ENCODE peak calls at places on chromosomes 3 and 15, in nine cellular contexts. P is fibroblast of lung, F is IMR-90, K is endodermal cell, S is MM.1S, A is HepG2, R is NT2/D1, D is Karpas-422, W is endothelial cell of umbilical vein. U is an unnamed sample. For H3K36me3 and H3K4me1, the result is how much of the 10 kb centered on the place peaks cover.

GRCh38 chr3:79380581-79380980 is 387.2 kb downstream of the ROBO1 start:
- DNase-seq in P (peak), F (peak), K (no peak), S (no peak), A (no peak), R (no peak), D (no peak), W (no peak), U (no peak)

GRCh38 chr3:2098398-2099027 is at the start of gene CNTN4:
- DNase-seq in P (no peak), F (no peak), K (peak), S (peak), A (peak), R (peak), D (no peak), W (no peak), U (peak)

GRCh38 chr15:35740761-35741160 is 194.8 kb upstream of the DPH6 start:
- DNase-seq in P (peak), F (peak), K (no peak), S (no peak), A (no peak), R (no peak), D (no peak), W (peak), U (peak)

GRCh38 chr3:137347132-137347531 is 389.3 kb downstream of the IL20RB start:
- DNase-seq in P (no peak), F (no peak), K (peak), S (no peak), A (no peak), R (no peak), D (no peak), W (no peak), U (no peak)

GRCh38 chr3:184757010-184757651 is 45.3 kb upstream of the MAGEF1 start:
- DNase-seq in P (peak), F (peak), K (peak), S (peak), A (no peak), R (no peak), D (peak), W (peak), U (peak)

GRCh38 chr3:111903067-111903511 is 44.0 kb downstream of the PHLDB2 start:
- DNase-seq in P (peak), F (peak), K (no peak), S (no peak), A (no peak), R (no peak), D (no peak), W (peak), U (peak)

GRCh38 chr15:63941698-63942465 is 104.4 kb downstream of the DAPK2 start:
- DNase-seq in P (no peak), F (no peak), K (no peak), S (no peak), A (no peak), R (no peak), D (no peak), W (no peak), U (no peak)

GRCh38 chr3:48938156-48938555 is 19.5 kb downstream of the ARIH2 start:
- DNase-seq in P (peak), F (peak), K (no peak), S (no peak), A (peak), R (no peak), D (no peak), W (no peak), U (peak)

GRCh38 chr3:78734048-78734637 is 1033.7 kb downstream of the ROBO1 start:
- DNase-seq in P (peak), F (peak), K (no peak), S (no peak), A (no peak), R (no peak), D (no peak), W (no peak), U (peak)

GRCh38 chr3:102451556-102451955 is 16.7 kb downstream of the ZPLD1 start:
- DNase-seq in P (no peak), F (no peak), K (no peak), S (no peak), A (no peak), R (no peak), D (no peak), W (no peak), U (no peak)

GRCh38 chr3:182092662-182093262 is 381.0 kb downstream of the SOX2 start:
- DNase-seq in P (peak), F (no peak), K (peak), S (no peak), A (no peak), R (peak), D (peak), W (no peak), U (no peak)

GRCh38 chr3:141050913-141051632 is at the start of gene SPSB4:
- DNase-seq in P (peak), F (peak), K (peak), S (no peak), A (peak), R (peak), D (no peak), W (peak), U (peak)

GRCh38 chr3:50194128-50194902 is 2.9 kb downstream of the GNAT1 start:
- DNase-seq in P (peak), F (peak), K (peak), S (peak), A (peak), R (no peak), D (peak), W (peak), U (peak)

GRCh38 chr3:135970500-135971116 is 5.1 kb downstream of the PPP2R3A start:
- DNase-seq in P (peak), F (peak), K (no peak), S (no peak), A (no peak), R (no peak), D (no peak), W (no peak), U (no peak)

GRCh38 chr15:78212546-78213424 is 21.6 kb downstream of the ACSBG1 start:
- DNase-seq in P (peak), F (peak), K (peak), S (no peak), A (peak), R (no peak), D (no peak), W (peak), U (peak)

GRCh38 chr15:70415330-70415884 is 317.7 kb upstream of the TLE3 start:
- DNase-seq in P (no peak), F (no peak), K (no peak), S (no peak), A (no peak), R (no peak), D (no peak), W (no peak), U (no peak)

GRCh38 chr3:56251343-56251945 is 216.8 kb downstream of the ERC2 start:
- DNase-seq in P (peak), F (peak), K (peak), S (peak), A (peak), R (peak), D (peak), W (peak), U (peak)

GRCh38 chr3:28972921-28973320 is 307.9 kb upstream of the RBMS3 start:
- DNase-seq in P (peak), F (no peak), K (no peak), S (no peak), A (no peak), R (no peak), D (no peak), W (no peak), U (no peak)

GRCh38 chr15:63487076-63487757 is 17.2 kb upstream of the USP3 start:
- DNase-seq in P (peak), F (peak), K (peak), S (peak), A (peak), R (no peak), D (peak), W (peak), U (peak)

GRCh38 chr3:134427400-134428111 is 53.3 kb upstream of the AMOTL2 start:
- DNase-seq in P (peak), F (peak), K (no peak), S (no peak), A (peak), R (no peak), D (no peak), W (peak), U (peak)

GRCh38 chr15:40902605-40903561 is 8.6 kb downstream of the VPS18 start:
- DNase-seq in P (no peak), F (no peak), K (peak), S (no peak), A (no peak), R (no peak), D (no peak), W (no peak), U (no peak)

GRCh38 chr3:50515565-50516047 is 12.2 kb upstream of the CACNA2D2 start:
- DNase-seq in P (no peak), F (no peak), K (peak), S (no peak), A (peak), R (no peak), D (peak), W (peak), U (peak)

DNA sequence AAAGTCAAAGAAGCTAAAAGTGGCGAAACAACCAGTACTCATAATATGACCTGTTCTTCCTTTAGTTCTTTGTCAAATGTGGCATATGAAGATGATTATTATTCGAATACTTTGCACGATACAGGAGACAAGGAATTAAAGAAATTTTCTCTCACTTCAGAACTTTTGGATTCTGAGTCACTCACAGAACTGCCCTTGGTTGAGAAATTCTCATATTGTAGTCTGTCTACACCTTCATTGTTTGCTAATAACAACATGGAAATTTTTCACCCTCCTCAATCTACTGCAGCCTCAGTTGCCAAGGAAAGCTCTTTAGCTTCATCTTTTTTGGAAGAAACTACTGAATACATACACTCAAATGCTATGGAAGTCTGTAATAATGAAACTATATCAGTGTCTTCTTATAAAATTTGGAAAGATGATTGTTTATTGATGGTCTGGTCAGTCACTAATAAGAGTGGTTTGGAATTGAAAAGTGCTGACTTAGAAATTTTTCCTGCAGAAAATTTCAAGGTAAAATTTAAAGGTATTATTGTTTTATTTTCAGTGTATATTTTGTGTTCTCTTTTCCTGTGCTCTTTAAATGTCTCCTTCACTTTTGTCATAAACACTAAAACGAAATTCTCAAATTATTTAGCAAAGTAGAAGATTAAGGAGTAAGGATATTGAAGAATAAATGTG is 89.0 kb downstream of the AP4E1 start:
- DNase-seq in P (no peak), F (no peak), K (no peak), S (no peak), A (no peak), R (no peak), D (no peak), W (no peak), U (no peak)
- H3K9ac ChIP-seq in P (no peak), F (no peak), K (no peak), S (no peak), A (no peak), R (no peak), D (no peak), W (no peak), U (no peak)

DNA sequence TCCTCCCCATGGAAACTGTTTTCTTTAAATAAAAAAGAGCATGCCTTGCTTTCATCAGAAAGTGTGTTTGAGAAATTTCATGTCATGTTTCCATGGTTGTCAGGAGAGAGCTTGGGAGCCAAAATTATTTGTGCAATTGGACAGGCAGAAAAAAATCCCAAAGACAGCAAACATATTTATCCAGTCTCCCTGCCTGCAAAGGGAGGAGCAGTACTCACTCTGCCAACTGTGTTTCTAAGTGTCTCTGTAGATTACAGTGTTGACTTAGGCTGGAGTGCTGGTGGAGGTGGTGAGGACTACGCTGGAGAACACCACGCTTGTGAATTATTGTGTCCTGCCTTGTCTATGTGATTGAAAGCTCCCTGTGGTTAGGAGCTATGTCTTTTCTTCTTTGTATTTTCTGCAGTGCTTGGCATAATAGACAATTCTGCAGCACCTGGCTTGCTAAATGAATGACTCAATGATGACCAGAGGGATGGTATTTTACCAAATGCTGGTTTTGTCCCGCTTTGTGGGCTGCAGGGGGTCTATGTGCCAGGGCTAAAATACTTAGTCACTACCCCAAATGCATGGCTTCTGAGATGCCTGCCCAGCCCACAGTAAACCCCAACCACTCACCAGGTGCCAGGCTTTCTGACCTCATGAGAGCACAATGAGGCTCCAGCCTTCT is 50.8 kb downstream of the BOC start:
- DNase-seq in P (peak), F (no peak), K (no peak), S (no peak), A (peak), R (no peak), D (no peak), W (no peak), U (peak)
- H3K36me3 ChIP-seq in P (under half), F (under half), K (under half), S (under half), A (under half), R (under half), D (under half), W (under half), U (under half)

GRCh38 chr3:195207731-195208130 is 63.2 kb downstream of the XXYLT1 start:
- DNase-seq in P (peak), F (no peak), K (peak), S (no peak), A (no peak), R (no peak), D (no peak), W (no peak), U (no peak)
- H3K4me1 ChIP-seq in P (under half), F (under half), K (under half), S (under half), A (half or more), R (under half), D (under half), W (under half), U (half or more)

DNA sequence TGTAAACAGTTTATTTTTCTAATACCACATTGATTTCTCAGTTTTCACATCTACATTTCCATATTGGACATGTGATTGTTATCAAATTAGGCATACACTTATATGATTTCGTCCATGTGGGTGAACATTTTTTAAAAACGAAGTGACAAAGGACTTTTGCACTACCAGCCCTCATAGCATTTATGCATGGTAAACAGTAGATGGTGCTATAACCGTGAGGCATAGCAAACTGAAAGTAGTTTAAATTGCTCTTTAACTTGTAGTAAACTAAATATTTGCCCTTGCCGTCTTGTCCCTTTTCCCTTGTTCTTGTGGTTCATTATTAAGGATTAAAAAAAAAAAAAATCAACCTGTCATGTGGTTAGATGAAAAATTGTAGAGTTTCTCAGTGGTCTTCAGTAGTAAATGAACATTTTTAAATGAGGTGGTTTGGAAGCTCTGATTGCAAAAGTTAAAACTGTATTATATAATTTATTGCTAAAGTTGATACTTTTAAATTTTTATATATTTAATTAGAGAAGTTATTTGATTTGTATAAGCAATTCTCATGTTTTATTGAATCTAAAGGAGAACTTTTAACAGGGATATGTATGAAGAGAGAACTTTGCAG is 24.0 kb downstream of the STX19 start:
- DNase-seq in P (peak), F (peak), K (no peak), S (peak), A (peak), R (peak), D (peak), W (peak), U (peak)
- H3K9ac ChIP-seq in P (no peak), F (no peak), K (no peak), S (peak), A (peak), R (no peak), D (peak), W (peak), U (peak)

GRCh38 chr15:34240537-34240936 is 15.7 kb downstream of the EMC4 start:
- DNase-seq in P (no peak), F (no peak), K (no peak), S (no peak), A (no peak), R (no peak), D (no peak), W (no peak), U (no peak)
- H3K36me3 ChIP-seq in P (under half), F (under half), K (under half), S (under half), A (half or more), R (under half), D (under half), W (under half), U (under half)

U was measured in adipocyte.